ENCODE peak calls at places on chromosomes 7 and 10, in seven cellular contexts. T, A, I, H, F, J and G are unnamed samples.

GRCh38 chr10:5094265-5095205 is at the start of gene AKR1C3:
- DNase-seq in F (peak), I (no peak), H (no peak), T (no peak), J (peak), A (peak), G (no peak)

GRCh38 chr10:118523775-118524174 is 71.7 kb downstream of the PRLHR start:
- DNase-seq in H (no peak), F (no peak), J (no peak), A (peak), T (no peak), I (no peak), G (no peak)

GRCh38 chr10:103481974-103482531 is 3.0 kb upstream of the CALHM3 start:
- DNase-seq in H (no peak), J (peak), F (peak), I (peak), A (peak), T (no peak), G (peak)

GRCh38 chr10:5575482-5576153 is 50.9 kb downstream of the CALML3 start:
- DNase-seq in I (no peak), J (peak), H (peak), T (no peak), F (peak), A (peak), G (no peak)

GRCh38 chr7:44264221-44264956 is 61.0 kb downstream of the CAMK2B start:
- DNase-seq in H (no peak), A (no peak), F (no peak), J (no peak), T (no peak), I (no peak), G (no peak)

GRCh38 chr7:21364838-21365267 is 63.0 kb upstream of the SP4 start:
- DNase-seq in I (no peak), J (no peak), F (no peak), A (peak), H (no peak), T (no peak), G (no peak)

GRCh38 chr10:688621-689426 is 644 bp downstream of the DIP2C start:
- DNase-seq in J (peak), T (no peak), F (no peak), A (peak), I (no peak), H (no peak), G (no peak)

GRCh38 chr10:43209651-43210141 is 57.2 kb downstream of the RASGEF1A start:
- DNase-seq in A (no peak), F (no peak), T (no peak), J (no peak), I (no peak), H (peak), G (no peak)

GRCh38 chr10:5629789-5630436 is 36.5 kb downstream of the ASB13 start:
- DNase-seq in A (peak), T (no peak), F (peak), H (peak), J (peak), I (peak), G (peak)

GRCh38 chr10:129192344-129193128 is 274.5 kb upstream of the MGMT start:
- DNase-seq in T (no peak), A (no peak), J (peak), H (peak), I (no peak), F (no peak), G (no peak)

GRCh38 chr10:79072041-79072441 is 3.3 kb downstream of the ZMIZ1 start:
- DNase-seq in T (no peak), A (no peak), I (no peak), J (no peak), H (no peak), F (no peak), G (no peak)

GRCh38 chr7:8387551-8388256 is 45.7 kb upstream of the NXPH1 start:
- DNase-seq in A (no peak), T (no peak), J (no peak), F (no peak), I (no peak), H (no peak), G (no peak)

GRCh38 chr10:58385784-58386112 is 538 bp downstream of the TFAM start:
- DNase-seq in T (peak), I (peak), F (no peak), A (peak), H (no peak), J (peak), G (peak)

GRCh38 chr10:44293306-44293778 is 91.6 kb downstream of the CXCL12 start:
- DNase-seq in I (no peak), J (peak), T (no peak), A (peak), H (no peak), F (no peak), G (no peak)

GRCh38 chr10:129057856-129058663 is 409.0 kb upstream of the MGMT start:
- DNase-seq in A (no peak), I (no peak), F (no peak), T (peak), H (no peak), J (no peak), G (no peak)

GRCh38 chr10:130809761-130810515 is 501.6 kb downstream of the TCERG1L start:
- DNase-seq in I (no peak), H (no peak), J (no peak), F (no peak), A (no peak), T (peak), G (no peak)

GRCh38 chr7:67463983-67464382 is 467.4 kb downstream of the TYW1 start:
- DNase-seq in I (no peak), T (no peak), J (no peak), A (no peak), F (no peak), H (no peak), G (no peak)

GRCh38 chr7:55778631-55779030 is 83.9 kb downstream of the SEPTIN14 start:
- DNase-seq in I (no peak), H (no peak), J (no peak), F (no peak), A (no peak), T (no peak), G (no peak)

GRCh38 chr10:58266826-58267712 is 625 bp downstream of the IPMK start:
- DNase-seq in T (peak), J (peak), A (peak), F (peak), I (peak), H (peak), G (peak)

GRCh38 chr10:130378556-130379400 is 242.6 kb downstream of the GLRX3 start:
- DNase-seq in T (no peak), I (no peak), A (no peak), H (no peak), J (no peak), F (no peak), G (no peak)

GRCh38 chr10:54800677-54801480 is at the start of gene PCDH15:
- DNase-seq in J (peak), T (no peak), H (no peak), I (no peak), F (peak), A (no peak), G (no peak)
- TF ChIP-seq CTCF in J (peak), T (no peak), H (peak), I (peak), F (peak), A (no peak), G (no peak)

GRCh38 chr10:13585943-13586342 is 822 bp upstream of the PRPF18 start:
- DNase-seq in A (no peak), I (no peak), T (no peak), H (no peak), J (no peak), F (no peak), G (no peak)

GRCh38 chr10:13589316-13589715 is 2.6 kb downstream of the PRPF18 start:
- DNase-seq in J (no peak), T (no peak), F (no peak), H (no peak), I (no peak), A (no peak), G (no peak)

GRCh38 chr10:13587367-13587766 is 602 bp downstream of the PRPF18 start:
- DNase-seq in A (peak), T (no peak), I (peak), H (no peak), F (no peak), J (no peak), G (no peak)

GRCh38 chr10:13585195-13585751 is 1.5 kb upstream of the PRPF18 start:
- DNase-seq in F (no peak), T (no peak), A (no peak), H (no peak), J (no peak), I (no peak), G (no peak)

GRCh38 chr10:13586676-13587355 is at the start of gene PRPF18:
- DNase-seq in F (peak), A (peak), T (peak), J (peak), H (peak), I (peak), G (peak)
- TF ChIP-seq CTCF in F (peak), A (peak), T (peak), J (peak), H (peak), I (peak), G (peak)

DNA sequence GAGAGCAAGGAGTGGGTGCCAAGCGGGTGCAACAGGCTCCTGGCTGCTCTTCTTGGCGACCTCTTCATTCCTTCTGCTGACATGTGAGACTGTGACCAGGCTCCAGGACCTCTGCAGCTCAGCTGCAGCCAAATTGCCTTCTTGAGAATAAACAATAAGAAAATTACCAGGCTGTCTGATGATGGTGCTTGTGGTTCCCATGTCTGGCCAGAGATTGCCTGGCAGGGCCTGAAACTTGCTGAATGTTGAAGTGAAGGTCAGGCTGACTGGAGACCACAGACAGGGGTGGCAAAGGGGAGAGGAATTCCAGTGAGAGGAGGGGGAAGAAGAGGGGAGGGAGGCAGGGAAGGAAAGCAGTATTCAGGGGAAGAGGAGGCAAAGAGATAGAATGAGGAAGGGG is 497.4 kb upstream of the PODXL start:
- DNase-seq in J (no peak), H (no peak), T (no peak), I (no peak), F (peak), A (no peak), G (no peak)
- TF ChIP-seq CTCF in J (no peak), H (no peak), T (no peak), I (no peak), F (no peak), A (no peak), G (no peak)

GRCh38 chr10:124637091-124637700 is 107.0 kb downstream of the FAM53B start:
- DNase-seq in I (no peak), F (no peak), H (no peak), J (no peak), T (no peak), A (no peak), G (no peak)

GRCh38 chr10:124639646-124640045 is 104.5 kb downstream of the FAM53B start:
- DNase-seq in A (no peak), F (no peak), J (no peak), I (no peak), H (no peak), T (no peak), G (no peak)

GRCh38 chr10:124637746-124638145 is 106.4 kb downstream of the FAM53B start:
- DNase-seq in F (no peak), T (no peak), I (no peak), A (no peak), H (no peak), J (no peak), G (no peak)

GRCh38 chr10:124639206-124639605 is 105.0 kb downstream of the FAM53B start:
- DNase-seq in J (no peak), F (no peak), I (no peak), H (no peak), T (no peak), A (no peak), G (no peak)

DNA sequence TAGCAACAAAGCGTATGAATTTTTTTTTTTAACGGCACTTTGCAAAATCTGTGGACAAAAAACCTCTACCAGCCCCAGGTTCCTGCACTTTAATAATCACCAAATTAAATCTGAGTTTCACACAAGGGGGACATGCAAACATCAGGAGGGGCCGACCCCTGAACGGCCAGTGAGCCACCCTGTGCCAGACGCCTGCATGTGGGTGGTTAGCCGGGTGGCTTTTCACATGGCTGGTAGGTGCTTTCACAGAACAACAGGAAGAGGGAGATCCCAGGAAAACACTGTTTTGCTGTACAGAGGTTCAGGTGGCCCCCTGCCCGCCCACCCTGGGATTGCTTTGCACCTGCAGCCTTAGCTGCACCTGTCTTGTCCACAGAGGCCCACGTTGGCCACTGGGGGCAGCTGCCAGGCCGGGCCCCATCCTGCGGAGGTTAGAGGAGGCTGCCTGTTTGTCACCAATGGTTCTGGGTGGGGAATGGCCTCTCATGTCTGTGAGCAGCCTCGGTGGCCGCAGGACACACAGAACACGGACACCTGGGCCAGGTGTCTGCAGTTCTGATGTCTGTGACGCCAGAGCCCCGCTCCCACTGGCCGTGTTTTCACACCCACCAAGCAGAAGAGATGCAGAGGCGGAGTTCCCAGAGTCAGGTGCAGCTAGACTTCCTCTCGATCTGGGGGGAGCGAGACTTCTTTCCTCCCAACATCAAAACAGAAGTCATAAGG is 107.7 kb downstream of the FAM53B start:
- DNase-seq in H (no peak), I (no peak), T (no peak), J (no peak), A (no peak), F (no peak), G (no peak)
- TF ChIP-seq CTCF in H (no peak), I (peak), T (no peak), J (no peak), A (no peak), F (no peak), G (no peak)

DNA sequence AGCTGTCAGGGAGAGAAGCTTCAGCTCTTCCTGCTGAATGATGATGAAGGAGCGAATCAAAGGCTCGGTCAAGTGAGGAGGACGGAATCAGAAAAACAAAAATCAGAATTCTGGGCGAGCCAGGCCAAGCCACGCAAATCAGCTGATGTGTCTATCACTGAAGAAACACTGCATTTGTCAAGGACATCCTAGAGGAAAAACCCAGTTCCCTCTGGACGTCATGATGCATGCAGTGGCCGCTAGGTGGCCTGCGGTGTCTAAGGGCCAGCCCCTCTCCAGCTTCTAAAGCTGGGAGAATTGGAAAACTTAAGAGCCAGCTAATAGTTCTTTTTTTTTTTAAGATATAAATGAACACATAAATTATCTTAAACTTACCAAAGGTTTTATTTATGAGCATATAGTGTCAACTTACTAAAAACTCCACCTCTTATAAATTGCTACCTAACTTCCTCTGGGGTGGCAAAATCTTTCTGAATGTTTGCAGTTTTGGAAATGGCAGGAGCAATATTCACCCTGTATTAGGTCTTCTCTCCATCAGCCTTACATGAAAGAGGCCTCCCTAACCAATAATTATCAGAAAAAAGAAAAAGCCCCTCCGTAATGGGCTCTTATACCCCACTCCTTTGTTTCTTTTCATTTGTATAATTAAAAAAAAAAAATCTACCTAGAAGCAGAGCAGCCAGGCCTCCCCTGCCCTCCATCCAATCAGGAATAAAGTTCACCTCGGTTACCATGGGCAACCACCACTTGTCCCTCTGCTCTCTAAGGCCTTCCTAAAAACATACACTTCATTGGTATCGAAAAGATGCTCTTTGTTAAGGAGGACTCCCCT is 186.8 kb downstream of the USP6NL start:
- DNase-seq in F (peak), T (peak), H (no peak), A (peak), I (peak), J (peak), G (peak)
- TF ChIP-seq CTCF in F (peak), T (peak), H (peak), A (peak), I (peak), J (peak), G (peak)

GRCh38 chr7:979886-980571 is 3.0 kb upstream of the CYP2W1 start:
- DNase-seq in J (no peak), I (no peak), T (no peak), F (no peak), H (no peak), A (no peak), G (no peak)
- TF ChIP-seq CTCF in J (no peak), I (no peak), T (no peak), F (no peak), H (no peak), A (no peak), G (no peak)

GRCh38 chr7:29956477-29956836 is 33.1 kb downstream of the SCRN1 start:
- DNase-seq in I (no peak), T (no peak), H (no peak), A (no peak), J (no peak), F (no peak), G (no peak)

GRCh38 chr7:29955799-29956476 is 33.7 kb downstream of the SCRN1 start:
- DNase-seq in T (no peak), I (peak), J (no peak), F (no peak), A (no peak), H (no peak), G (peak)

GRCh38 chr7:29955075-29955792 is 34.4 kb downstream of the SCRN1 start:
- DNase-seq in A (no peak), I (no peak), J (no peak), H (no peak), F (no peak), T (no peak), G (no peak)

GRCh38 chr7:29951206-29951605 is 38.4 kb downstream of the SCRN1 start:
- DNase-seq in H (no peak), I (no peak), T (no peak), J (no peak), F (no peak), A (no peak), G (no peak)

GRCh38 chr7:29953735-29954347 is 35.8 kb downstream of the SCRN1 start:
- DNase-seq in T (no peak), J (no peak), F (no peak), I (no peak), A (peak), H (no peak), G (no peak)
- TF ChIP-seq CTCF in T (no peak), J (no peak), F (no peak), I (no peak), A (no peak), H (no peak), G (no peak)

GRCh38 chr10:85612833-85613232 is 753.8 kb downstream of the GRID1 start:
- DNase-seq in J (no peak), A (no peak), I (no peak), F (no peak), T (peak), H (no peak), G (no peak)
- TF ChIP-seq CTCF in J (no peak), A (no peak), I (no peak), F (no peak), T (no peak), H (no peak), G (no peak)

GRCh38 chr10:133555521-133555920 is 9.9 kb downstream of the SYCE1 start:
- DNase-seq in A (no peak), J (no peak), F (no peak), I (no peak), H (no peak), T (no peak), G (no peak)

GRCh38 chr10:133559216-133559615 is 6.2 kb downstream of the SYCE1 start:
- DNase-seq in T (no peak), J (no peak), A (no peak), F (no peak), H (no peak), I (peak), G (no peak)

GRCh38 chr10:133554600-133554999 is 10.8 kb downstream of the SYCE1 start:
- DNase-seq in A (no peak), J (no peak), F (no peak), T (no peak), H (no peak), I (no peak), G (no peak)
- TF ChIP-seq CTCF in A (no peak), J (no peak), F (no peak), T (no peak), H (no peak), I (no peak), G (no peak)

GRCh38 chr7:47795631-47796030 is 152.6 kb downstream of the PKD1L1 start:
- DNase-seq in T (no peak), A (peak), F (peak), I (no peak), H (no peak), J (peak), G (no peak)

GRCh38 chr7:47794016-47794415 is 154.2 kb downstream of the PKD1L1 start:
- DNase-seq in I (no peak), A (no peak), T (no peak), J (no peak), H (no peak), F (no peak), G (no peak)

GRCh38 chr7:47796347-47796746 is 151.9 kb downstream of the PKD1L1 start:
- DNase-seq in I (no peak), A (no peak), F (no peak), T (no peak), H (no peak), J (no peak), G (no peak)

GRCh38 chr7:47791682-47792081 is 156.6 kb downstream of the PKD1L1 start:
- DNase-seq in F (no peak), A (no peak), I (no peak), T (no peak), J (no peak), H (no peak), G (no peak)

DNA sequence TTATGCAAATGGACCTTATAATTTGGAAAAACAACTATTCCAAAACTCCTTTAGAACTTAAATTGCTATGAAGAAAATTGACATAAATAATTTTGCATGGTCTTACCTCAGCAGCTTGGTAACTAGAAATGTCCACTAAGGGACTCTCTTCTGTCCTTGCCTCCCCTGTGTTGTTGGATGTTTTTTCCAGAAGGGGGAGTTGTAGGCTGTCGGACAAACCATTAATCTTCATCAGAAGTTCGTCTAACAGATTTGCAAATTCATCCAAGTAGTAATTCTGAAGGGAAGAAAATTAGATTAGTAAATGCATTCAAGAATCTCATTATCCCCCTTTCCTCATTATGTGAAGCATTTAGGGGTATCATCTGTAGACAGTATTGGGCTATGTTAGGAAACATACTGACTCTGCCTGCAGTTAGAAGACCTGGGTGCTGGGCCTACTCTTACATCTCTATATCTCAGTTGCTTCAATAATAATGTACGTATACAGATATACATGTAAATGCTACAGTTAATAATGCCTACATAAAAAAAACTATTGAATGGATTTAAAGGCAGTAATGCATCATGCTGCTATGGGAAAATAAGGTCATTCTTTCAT is 155.6 kb downstream of the PKD1L1 start:
- DNase-seq in A (peak), T (no peak), F (no peak), H (no peak), I (no peak), J (peak), G (no peak)
- TF ChIP-seq CTCF in A (peak), T (no peak), F (peak), H (peak), I (no peak), J (peak), G (no peak)